ENCODE peak calls at places on chromosomes 5 and 9, in four cellular contexts. I is neural progenitor cell; Y is aorta; Z is CD8-positive, alpha-beta T cell. L is an unnamed sample. For H3K4me1, the result is how much of the 10 kb centered on the place peaks cover.

GRCh38 chr5:17329566-17329965 is 112.1 kb downstream of the BASP1 start:
- DNase-seq in I (no peak), Z (no peak), Y (no peak), L (no peak)

GRCh38 chr5:120372899-120373298 is 91.2 kb upstream of the PRR16 start:
- DNase-seq in Y (no peak), Z (no peak), I (no peak), L (no peak)

GRCh38 chr9:135992486-135993408 is 31.6 kb upstream of the UBAC1 start:
- DNase-seq in Z (peak), Y (peak), I (peak), L (peak)

GRCh38 chr9:133074111-133074651 is 12.4 kb downstream of the CEL start:
- DNase-seq in Y (peak), Z (no peak), I (no peak), L (no peak)

GRCh38 chr5:123119334-123119986 is 30.4 kb downstream of the PRDM6 start:
- DNase-seq in I (peak), Z (no peak), Y (peak), L (peak)

GRCh38 chr9:121826711-121827110 is 175.3 kb downstream of the DAB2IP start:
- DNase-seq in I (no peak), Z (no peak), Y (peak), L (no peak)

GRCh38 chr5:139383275-139383992 is at the start of gene SLC23A1:
- DNase-seq in Z (no peak), I (no peak), Y (no peak), L (no peak)

GRCh38 chr5:9924614-9925013 is 294.5 kb upstream of the TAS2R1 start:
- DNase-seq in Z (no peak), Y (no peak), I (no peak), L (no peak)

GRCh38 chr5:148147415-148147814 is 20.9 kb upstream of the SPINK14 start:
- DNase-seq in I (no peak), Z (no peak), Y (no peak), L (no peak)

GRCh38 chr9:97635026-97635425 is 1.4 kb downstream of the NCBP1 start:
- DNase-seq in I (no peak), Y (no peak), Z (no peak), L (no peak)

GRCh38 chr5:77230727-77231469 is 20.4 kb downstream of the PDE8B start:
- DNase-seq in Z (no peak), Y (no peak), I (peak), L (no peak)

GRCh38 chr5:169602535-169602934 is 19.0 kb downstream of the SPDL1 start:
- DNase-seq in Y (no peak), Z (no peak), I (no peak), L (no peak)

GRCh38 chr5:122085041-122085440 is 7.0 kb upstream of the LOX start:
- DNase-seq in Y (no peak), I (no peak), Z (no peak), L (no peak)

GRCh38 chr5:55694152-55694830 is 17.8 kb downstream of the SLC38A9 start:
- DNase-seq in I (peak), Y (no peak), Z (no peak), L (peak)

GRCh38 chr5:66066826-66067225 is 77.3 kb upstream of the SREK1 start:
- DNase-seq in I (no peak), Y (no peak), Z (no peak), L (no peak)

GRCh38 chr5:113140837-113141661 is 164.5 kb downstream of the DCP2 start:
- DNase-seq in I (no peak), Z (no peak), Y (no peak), L (peak)

GRCh38 chr5:131630208-131630962 is 4.6 kb downstream of the RAPGEF6 start:
- DNase-seq in Y (no peak), Z (no peak), I (no peak), L (peak)

GRCh38 chr5:130502702-130503101 is 598.4 kb downstream of the CHSY3 start:
- DNase-seq in Y (no peak), I (peak), Z (no peak), L (no peak)

GRCh38 chr5:173851595-173852248 is 36.4 kb upstream of the CPEB4 start:
- DNase-seq in Y (no peak), Z (no peak), I (no peak), L (no peak)

GRCh38 chr9:76023715-76024195 is 133.3 kb downstream of the PCSK5 start:
- DNase-seq in Z (no peak), I (no peak), Y (no peak), L (no peak)

GRCh38 chr9:76032652-76033373 is 142.3 kb downstream of the PCSK5 start:
- DNase-seq in I (no peak), Z (no peak), Y (no peak), L (no peak)

GRCh38 chr9:76022317-76022716 is 131.8 kb downstream of the PCSK5 start:
- DNase-seq in Z (no peak), I (peak), Y (no peak), L (peak)

GRCh38 chr9:76026796-76027195 is 136.3 kb downstream of the PCSK5 start:
- DNase-seq in Z (no peak), I (no peak), Y (no peak), L (no peak)

DNA sequence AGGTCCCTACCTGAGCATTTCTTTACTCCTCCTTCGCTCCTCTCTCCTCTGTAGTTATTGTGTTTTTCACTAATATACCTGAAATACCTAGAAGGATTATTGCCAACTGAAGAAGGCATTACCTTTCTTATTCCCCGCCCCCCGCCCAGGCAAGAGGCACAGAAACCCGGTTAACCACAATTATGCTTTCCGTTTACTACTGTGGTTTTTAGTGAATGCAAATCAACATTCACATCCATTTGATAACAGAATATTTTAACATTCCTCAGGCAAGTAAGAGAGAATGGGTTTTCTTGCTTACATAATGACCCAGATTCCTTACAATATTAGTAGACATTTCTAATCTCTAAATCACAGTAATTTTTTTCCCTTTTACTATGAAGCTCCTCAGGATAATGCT is 137.0 kb downstream of the PCSK5 start:
- DNase-seq in I (no peak), Z (no peak), Y (no peak), L (no peak)
- H3K4me3 ChIP-seq in I (no peak), Z (peak), Y (no peak), L (no peak)

DNA sequence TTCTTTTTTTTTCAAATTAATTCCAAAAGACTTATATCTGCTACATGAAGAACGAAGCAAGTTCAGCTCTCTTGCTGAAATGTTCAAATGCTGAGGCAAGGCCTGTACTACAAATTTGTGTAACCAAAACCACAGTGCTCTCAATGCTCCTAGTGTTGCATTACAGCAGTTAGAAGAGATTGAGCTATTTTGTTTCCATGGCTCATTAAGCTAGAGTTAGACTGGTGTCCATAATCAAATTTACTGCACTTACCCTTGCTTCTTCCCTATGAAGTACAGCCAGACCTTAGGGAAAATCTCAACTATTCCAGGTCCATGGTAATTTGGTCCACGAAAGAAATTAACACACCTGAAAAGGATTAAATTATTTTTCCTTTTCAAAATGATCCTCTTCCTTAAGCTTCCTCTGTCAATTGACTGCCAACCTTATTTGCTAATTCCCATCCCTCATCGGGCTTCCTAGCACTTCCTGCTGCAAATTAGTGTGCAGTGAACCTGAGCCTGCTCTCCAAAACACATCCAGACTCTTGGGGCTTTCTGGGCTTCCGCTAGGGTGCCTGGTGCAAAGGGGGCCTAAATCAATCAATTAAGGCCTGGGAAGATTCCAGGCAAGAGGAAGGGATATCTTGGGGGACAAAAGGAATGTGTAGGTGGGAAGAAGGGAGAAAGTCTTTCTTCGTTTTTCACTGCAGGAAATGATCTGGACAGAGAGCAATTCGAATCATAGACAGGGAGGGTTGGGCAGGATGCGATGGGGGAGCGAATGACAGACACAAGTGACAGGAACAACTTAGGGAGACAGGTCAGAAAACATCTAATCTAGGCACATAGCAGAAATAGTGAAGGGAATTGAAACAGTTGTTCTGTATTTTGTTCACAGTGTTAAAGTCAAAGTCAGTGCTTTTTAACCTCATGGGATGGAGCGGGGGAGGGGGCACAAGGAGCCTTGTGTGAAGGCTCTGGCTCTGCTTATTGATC is 542.4 kb downstream of the RAB3C start:
- DNase-seq in Y (no peak), I (no peak), Z (no peak), L (no peak)
- H3K4me1 ChIP-seq in Y (under half), I (under half), Z (half or more), L (under half)

DNA sequence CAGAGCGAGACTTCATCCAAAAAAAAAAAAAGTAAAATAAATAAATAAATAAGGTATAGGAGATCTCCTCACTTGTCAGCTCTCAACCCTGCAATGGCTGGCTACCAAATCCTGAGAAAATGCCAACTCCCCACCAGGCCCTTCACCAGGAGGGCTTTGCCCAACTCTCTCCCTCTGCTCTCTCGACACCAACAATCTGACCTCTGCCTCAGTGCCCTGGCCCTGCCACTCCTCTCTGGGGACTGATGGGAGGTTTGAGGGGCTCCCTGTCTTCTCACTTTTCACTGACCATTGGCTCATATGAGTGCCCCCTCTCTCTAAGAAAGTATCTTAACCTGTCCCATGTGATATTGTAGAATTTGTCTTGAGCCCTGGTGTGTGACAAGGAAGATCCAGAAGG is 52.6 kb upstream of the SH3PXD2B start:
- DNase-seq in I (no peak), Y (peak), Z (peak), L (no peak)
- H3K4me3 ChIP-seq in I (no peak), Y (no peak), Z (no peak), L (no peak)

GRCh38 chr5:68243251-68243650 is 27.7 kb downstream of the PIK3R1 start:
- DNase-seq in I (no peak), Y (no peak), Z (no peak), L (no peak)

GRCh38 chr5:68240771-68241170 is 25.2 kb downstream of the PIK3R1 start:
- DNase-seq in I (no peak), Y (no peak), Z (no peak), L (no peak)

GRCh38 chr5:68242743-68243142 is 27.2 kb downstream of the PIK3R1 start:
- DNase-seq in Y (no peak), Z (no peak), I (no peak), L (no peak)

GRCh38 chr5:68245325-68245724 is 29.8 kb downstream of the PIK3R1 start:
- DNase-seq in Z (no peak), I (peak), Y (no peak), L (peak)

DNA sequence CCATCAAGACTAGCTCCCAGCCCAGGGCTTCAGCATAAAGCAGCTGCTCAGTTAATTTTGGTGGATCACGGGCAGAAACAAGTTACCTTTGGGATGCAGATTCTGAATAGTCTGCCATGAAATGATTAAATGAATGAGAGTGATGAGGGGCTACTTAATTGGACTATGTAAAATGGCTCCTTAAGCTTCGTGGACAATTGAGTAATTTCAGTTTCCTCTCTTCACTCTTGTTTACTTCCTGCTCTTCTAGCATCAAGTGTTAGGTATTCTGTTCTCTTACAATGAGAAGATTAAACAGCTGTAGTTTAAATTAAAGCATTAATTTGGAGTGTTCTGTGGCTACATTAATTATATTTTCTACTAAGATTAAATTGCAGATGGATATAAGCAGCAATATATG is 28.1 kb downstream of the PIK3R1 start:
- DNase-seq in I (no peak), Z (no peak), Y (no peak), L (no peak)
- H3K4me1 ChIP-seq in I (under half), Z (half or more), Y (under half), L (under half)

GRCh38 chr5:14683906-14684455 is 19.5 kb downstream of the OTULIN start:
- DNase-seq in Z (no peak), Y (no peak), I (no peak), L (no peak)

GRCh38 chr5:14678773-14679334 is 14.3 kb downstream of the OTULIN start:
- DNase-seq in Y (no peak), Z (no peak), I (no peak), L (no peak)

GRCh38 chr5:14685757-14686156 is 21.2 kb downstream of the OTULIN start:
- DNase-seq in Z (peak), I (peak), Y (no peak), L (peak)

GRCh38 chr5:14684757-14685156 is 20.2 kb downstream of the OTULIN start:
- DNase-seq in I (no peak), Y (no peak), Z (no peak), L (no peak)

GRCh38 chr5:14681236-14681752 is 16.8 kb downstream of the OTULIN start:
- DNase-seq in Z (no peak), Y (no peak), I (no peak), L (no peak)
- H3K4me3 ChIP-seq in Z (no peak), Y (no peak), I (no peak), L (no peak)

GRCh38 chr9:114178076-114178475 is 22.7 kb downstream of the COL27A1 start:
- DNase-seq in Z (no peak), I (no peak), Y (peak), L (no peak)
- H3K4me1 ChIP-seq in Z (under half), I (under half), Y (under half), L (under half)

L was measured in HAP-1.